ENCODE peak calls at places on chromosomes 11 and 22, in ten cellular contexts. One of them, this sample, is unnamed.

GRCh38 chr11:19683141-19683805 is 29.4 kb upstream of the NAV2 start:
- DNase-seq in neural progenitor cell: no peak
- DNase-seq in K562: no peak
- DNase-seq in mammary epithelial cell: no peak
- DNase-seq in mesenchymal stem cell: no peak
- DNase-seq in HCT116: no peak
- DNase-seq in H1: no peak
- DNase-seq in kidney: peak
- DNase-seq in H9: no peak
- DNase-seq in endothelial cell of umbilical vein: peak
- DNase-seq in this sample: no peak

GRCh38 chr11:74325649-74326645 is 14.5 kb upstream of the P4HA3 start:
- DNase-seq in mesenchymal stem cell: peak
- DNase-seq in HCT116: no peak
- DNase-seq in kidney: peak
- DNase-seq in H9: no peak
- DNase-seq in K562: no peak
- DNase-seq in mammary epithelial cell: no peak
- DNase-seq in H1: no peak
- DNase-seq in neural progenitor cell: no peak
- DNase-seq in endothelial cell of umbilical vein: peak
- DNase-seq in this sample: no peak

GRCh38 chr11:40170076-40170475 is 1289.4 kb downstream of the LRRC4C start:
- DNase-seq in kidney: no peak
- DNase-seq in neural progenitor cell: no peak
- DNase-seq in mesenchymal stem cell: no peak
- DNase-seq in K562: no peak
- DNase-seq in mammary epithelial cell: no peak
- DNase-seq in H1: no peak
- DNase-seq in endothelial cell of umbilical vein: no peak
- DNase-seq in HCT116: no peak
- DNase-seq in H9: no peak
- DNase-seq in this sample: no peak

GRCh38 chr11:17581732-17582053 is 34.6 kb downstream of the OTOG start:
- DNase-seq in K562: no peak
- DNase-seq in endothelial cell of umbilical vein: no peak
- DNase-seq in neural progenitor cell: no peak
- DNase-seq in HCT116: no peak
- DNase-seq in H9: no peak
- DNase-seq in H1: no peak
- DNase-seq in kidney: peak
- DNase-seq in mesenchymal stem cell: no peak
- DNase-seq in mammary epithelial cell: no peak
- DNase-seq in this sample: no peak

GRCh38 chr22:27718186-27719032 is 83.1 kb downstream of the MN1 start:
- DNase-seq in K562: peak
- DNase-seq in HCT116: peak
- DNase-seq in H1: no peak
- DNase-seq in kidney: peak
- DNase-seq in neural progenitor cell: no peak
- DNase-seq in H9: peak
- DNase-seq in mammary epithelial cell: peak
- DNase-seq in endothelial cell of umbilical vein: peak
- DNase-seq in mesenchymal stem cell: peak
- DNase-seq in this sample: peak

GRCh38 chr11:30564994-30565393 is 21.2 kb downstream of the MPPED2 start:
- DNase-seq in H9: no peak
- DNase-seq in kidney: no peak
- DNase-seq in HCT116: no peak
- DNase-seq in endothelial cell of umbilical vein: no peak
- DNase-seq in neural progenitor cell: no peak
- DNase-seq in K562: no peak
- DNase-seq in mesenchymal stem cell: no peak
- DNase-seq in mammary epithelial cell: no peak
- DNase-seq in H1: no peak
- DNase-seq in this sample: no peak

GRCh38 chr11:59782080-59782479 is 26.9 kb downstream of the STX3 start:
- DNase-seq in K562: no peak
- DNase-seq in mesenchymal stem cell: no peak
- DNase-seq in HCT116: no peak
- DNase-seq in H9: no peak
- DNase-seq in mammary epithelial cell: no peak
- DNase-seq in H1: no peak
- DNase-seq in endothelial cell of umbilical vein: no peak
- DNase-seq in neural progenitor cell: no peak
- DNase-seq in kidney: no peak
- DNase-seq in this sample: no peak

GRCh38 chr11:108797578-108798100 is 132.8 kb downstream of the DDX10 start:
- DNase-seq in K562: no peak
- DNase-seq in H1: no peak
- DNase-seq in H9: no peak
- DNase-seq in endothelial cell of umbilical vein: no peak
- DNase-seq in neural progenitor cell: no peak
- DNase-seq in kidney: no peak
- DNase-seq in mesenchymal stem cell: no peak
- DNase-seq in HCT116: no peak
- DNase-seq in mammary epithelial cell: no peak
- DNase-seq in this sample: no peak

GRCh38 chr11:62124186-62125113 is 639 bp downstream of the INCENP start:
- DNase-seq in endothelial cell of umbilical vein: peak
- DNase-seq in mesenchymal stem cell: peak
- DNase-seq in mammary epithelial cell: peak
- DNase-seq in H9: no peak
- DNase-seq in kidney: no peak
- DNase-seq in HCT116: no peak
- DNase-seq in H1: no peak
- DNase-seq in K562: peak
- DNase-seq in neural progenitor cell: peak
- DNase-seq in this sample: peak

GRCh38 chr11:80519591-80520258 is 1078.9 kb upstream of the TENM4 start:
- DNase-seq in K562: no peak
- DNase-seq in H9: no peak
- DNase-seq in mesenchymal stem cell: no peak
- DNase-seq in kidney: no peak
- DNase-seq in mammary epithelial cell: peak
- DNase-seq in H1: no peak
- DNase-seq in HCT116: no peak
- DNase-seq in neural progenitor cell: no peak
- DNase-seq in endothelial cell of umbilical vein: no peak
- DNase-seq in this sample: no peak

GRCh38 chr11:34549271-34549670 is 35.7 kb upstream of the ELF5 start:
- DNase-seq in H9: no peak
- DNase-seq in neural progenitor cell: no peak
- DNase-seq in mammary epithelial cell: no peak
- DNase-seq in HCT116: no peak
- DNase-seq in endothelial cell of umbilical vein: no peak
- DNase-seq in kidney: no peak
- DNase-seq in H1: no peak
- DNase-seq in K562: no peak
- DNase-seq in mesenchymal stem cell: no peak
- DNase-seq in this sample: peak

GRCh38 chr11:102603091-102603490 is 22.0 kb downstream of the MMP20 start:
- DNase-seq in mesenchymal stem cell: peak
- DNase-seq in mammary epithelial cell: peak
- DNase-seq in H1: no peak
- DNase-seq in endothelial cell of umbilical vein: no peak
- DNase-seq in K562: no peak
- DNase-seq in HCT116: peak
- DNase-seq in neural progenitor cell: peak
- DNase-seq in H9: no peak
- DNase-seq in kidney: no peak
- DNase-seq in this sample: no peak

GRCh38 chr22:23054531-23055257 is 15.6 kb upstream of the GNAZ start:
- DNase-seq in neural progenitor cell: no peak
- DNase-seq in endothelial cell of umbilical vein: no peak
- DNase-seq in K562: no peak
- DNase-seq in kidney: peak
- DNase-seq in mammary epithelial cell: no peak
- DNase-seq in H1: no peak
- DNase-seq in mesenchymal stem cell: no peak
- DNase-seq in H9: peak
- DNase-seq in HCT116: no peak
- DNase-seq in this sample: peak

GRCh38 chr11:93340223-93340622 is 9.7 kb downstream of the DEUP1 start:
- DNase-seq in HCT116: no peak
- DNase-seq in kidney: no peak
- DNase-seq in mammary epithelial cell: no peak
- DNase-seq in H9: no peak
- DNase-seq in H1: no peak
- DNase-seq in endothelial cell of umbilical vein: no peak
- DNase-seq in K562: no peak
- DNase-seq in neural progenitor cell: no peak
- DNase-seq in mesenchymal stem cell: no peak
- DNase-seq in this sample: no peak

GRCh38 chr22:42371112-42371900 is 60.9 kb downstream of the NFAM1 start:
- DNase-seq in K562: no peak
- DNase-seq in H1: no peak
- DNase-seq in kidney: no peak
- DNase-seq in mesenchymal stem cell: no peak
- DNase-seq in H9: no peak
- DNase-seq in HCT116: no peak
- DNase-seq in mammary epithelial cell: no peak
- DNase-seq in neural progenitor cell: no peak
- DNase-seq in endothelial cell of umbilical vein: no peak
- DNase-seq in this sample: no peak

GRCh38 chr22:44196241-44196640 is 15.5 kb downstream of the PARVG start:
- DNase-seq in kidney: no peak
- DNase-seq in endothelial cell of umbilical vein: no peak
- DNase-seq in HCT116: no peak
- DNase-seq in neural progenitor cell: no peak
- DNase-seq in mesenchymal stem cell: no peak
- DNase-seq in H1: no peak
- DNase-seq in mammary epithelial cell: no peak
- DNase-seq in H9: no peak
- DNase-seq in K562: no peak
- DNase-seq in this sample: no peak

GRCh38 chr22:44193537-44193896 is 12.8 kb downstream of the PARVG start:
- DNase-seq in neural progenitor cell: no peak
- DNase-seq in mammary epithelial cell: peak
- DNase-seq in H1: no peak
- DNase-seq in HCT116: no peak
- DNase-seq in mesenchymal stem cell: no peak
- DNase-seq in endothelial cell of umbilical vein: no peak
- DNase-seq in K562: no peak
- DNase-seq in H9: no peak
- DNase-seq in kidney: no peak
- DNase-seq in this sample: no peak

GRCh38 chr22:44196731-44197131 is 16.0 kb downstream of the PARVG start:
- DNase-seq in K562: no peak
- DNase-seq in mammary epithelial cell: no peak
- DNase-seq in endothelial cell of umbilical vein: no peak
- DNase-seq in HCT116: no peak
- DNase-seq in kidney: no peak
- DNase-seq in H9: no peak
- DNase-seq in mesenchymal stem cell: no peak
- DNase-seq in neural progenitor cell: no peak
- DNase-seq in H1: no peak
- DNase-seq in this sample: no peak

GRCh38 chr22:44194569-44194968 is 13.8 kb downstream of the PARVG start:
- DNase-seq in kidney: no peak
- DNase-seq in mammary epithelial cell: no peak
- DNase-seq in H9: no peak
- DNase-seq in endothelial cell of umbilical vein: no peak
- DNase-seq in neural progenitor cell: no peak
- DNase-seq in K562: no peak
- DNase-seq in mesenchymal stem cell: no peak
- DNase-seq in H1: no peak
- DNase-seq in HCT116: no peak
- DNase-seq in this sample: no peak

GRCh38 chr22:44195189-44195871 is 14.6 kb downstream of the PARVG start:
- DNase-seq in endothelial cell of umbilical vein: no peak
- DNase-seq in neural progenitor cell: no peak
- DNase-seq in mammary epithelial cell: no peak
- DNase-seq in K562: no peak
- DNase-seq in mesenchymal stem cell: no peak
- DNase-seq in kidney: no peak
- DNase-seq in H1: no peak
- DNase-seq in H9: no peak
- DNase-seq in HCT116: no peak
- DNase-seq in this sample: no peak
- H3K9ac ChIP-seq in endothelial cell of umbilical vein: no peak
- H3K9ac ChIP-seq in neural progenitor cell: no peak
- H3K9ac ChIP-seq in mammary epithelial cell: no peak
- H3K9ac ChIP-seq in K562: no peak
- H3K9ac ChIP-seq in mesenchymal stem cell: no peak
- H3K9ac ChIP-seq in kidney: no peak
- H3K9ac ChIP-seq in H1: no peak
- H3K9ac ChIP-seq in H9: no peak
- H3K9ac ChIP-seq in HCT116: no peak
- H3K9ac ChIP-seq in this sample: no peak

GRCh38 chr11:118258410-118258809 is 5.7 kb downstream of the MPZL2 start:
- DNase-seq in neural progenitor cell: no peak
- DNase-seq in HCT116: no peak
- DNase-seq in endothelial cell of umbilical vein: no peak
- DNase-seq in H9: no peak
- DNase-seq in H1: no peak
- DNase-seq in kidney: no peak
- DNase-seq in mesenchymal stem cell: no peak
- DNase-seq in mammary epithelial cell: no peak
- DNase-seq in K562: no peak
- DNase-seq in this sample: no peak
- H3K9ac ChIP-seq in neural progenitor cell: no peak
- H3K9ac ChIP-seq in HCT116: no peak
- H3K9ac ChIP-seq in endothelial cell of umbilical vein: no peak
- H3K9ac ChIP-seq in H9: no peak
- H3K9ac ChIP-seq in H1: no peak
- H3K9ac ChIP-seq in kidney: no peak
- H3K9ac ChIP-seq in mesenchymal stem cell: no peak
- H3K9ac ChIP-seq in mammary epithelial cell: no peak
- H3K9ac ChIP-seq in K562: no peak
- H3K9ac ChIP-seq in this sample: no peak

DNA sequence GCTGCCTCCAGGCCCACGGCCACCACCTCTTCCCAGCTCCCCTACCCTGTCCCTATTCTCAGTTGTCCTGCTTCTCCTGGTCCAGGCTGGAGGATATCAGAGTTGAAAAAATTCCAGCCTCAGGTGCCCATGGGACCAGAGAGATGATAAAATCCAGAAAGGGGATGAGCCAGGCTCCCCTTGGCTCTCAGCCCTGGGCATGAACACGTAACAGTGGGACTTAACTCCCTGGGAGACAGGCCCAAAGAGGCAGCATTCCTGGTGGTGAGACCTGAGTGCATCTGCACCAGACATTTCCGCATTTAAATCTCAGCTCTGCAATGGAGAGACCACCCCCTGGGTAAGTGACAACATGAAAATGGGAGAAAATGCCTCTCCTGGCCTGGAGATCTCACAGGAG is 10.4 kb upstream of the SLC39A13 start:
- DNase-seq in kidney: peak
- DNase-seq in H9: peak
- DNase-seq in neural progenitor cell: peak
- DNase-seq in H1: no peak
- DNase-seq in mesenchymal stem cell: no peak
- DNase-seq in HCT116: no peak
- DNase-seq in mammary epithelial cell: no peak
- DNase-seq in endothelial cell of umbilical vein: no peak
- DNase-seq in K562: no peak
- DNase-seq in this sample: peak
- H3K9ac ChIP-seq in kidney: no peak
- H3K9ac ChIP-seq in H9: no peak
- H3K9ac ChIP-seq in neural progenitor cell: no peak
- H3K9ac ChIP-seq in H1: no peak
- H3K9ac ChIP-seq in mesenchymal stem cell: no peak
- H3K9ac ChIP-seq in HCT116: no peak
- H3K9ac ChIP-seq in mammary epithelial cell: no peak
- H3K9ac ChIP-seq in endothelial cell of umbilical vein: no peak
- H3K9ac ChIP-seq in K562: no peak
- H3K9ac ChIP-seq in this sample: no peak

GRCh38 chr22:37426532-37427127 is 649 bp downstream of the ELFN2 start:
- DNase-seq in neural progenitor cell: no peak
- DNase-seq in H9: no peak
- DNase-seq in endothelial cell of umbilical vein: no peak
- DNase-seq in mesenchymal stem cell: no peak
- DNase-seq in H1: no peak
- DNase-seq in HCT116: no peak
- DNase-seq in K562: no peak
- DNase-seq in mammary epithelial cell: no peak
- DNase-seq in kidney: no peak
- DNase-seq in this sample: no peak
- H3K9ac ChIP-seq in neural progenitor cell: no peak
- H3K9ac ChIP-seq in H9: no peak
- H3K9ac ChIP-seq in endothelial cell of umbilical vein: no peak
- H3K9ac ChIP-seq in mesenchymal stem cell: no peak
- H3K9ac ChIP-seq in H1: no peak
- H3K9ac ChIP-seq in HCT116: peak
- H3K9ac ChIP-seq in K562: no peak
- H3K9ac ChIP-seq in mammary epithelial cell: peak
- H3K9ac ChIP-seq in kidney: no peak
- H3K9ac ChIP-seq in this sample: no peak

This sample was measured in endodermal cell.